ENCODE peak calls at places on chromosomes 16 and 17, in eight cellular contexts. A, I, Z, D, J, M, C and X are unnamed samples.

GRCh38 chr17:17778308-17779014 is 58.3 kb downstream of the SREBF1 start:
- DNase-seq in A (peak), I (no peak), Z (no peak), D (peak), J (no peak), M (no peak), C (no peak), X (no peak)

GRCh38 chr16:16021988-16022682 is 72.7 kb downstream of the ABCC1 start:
- DNase-seq in A (peak), I (peak), Z (no peak), D (peak), J (peak), M (peak), C (no peak), X (no peak)

GRCh38 chr16:87965973-87966667 is 14.9 kb downstream of the BANP start:
- DNase-seq in A (no peak), I (no peak), Z (no peak), D (peak), J (no peak), M (no peak), C (no peak), X (no peak)

GRCh38 chr17:77320501-77321256 is 179.9 kb downstream of the SEC14L1 start:
- DNase-seq in A (peak), I (peak), Z (no peak), D (no peak), J (no peak), M (no peak), C (no peak), X (no peak)

GRCh38 chr17:18105595-18105994 is 3.0 kb upstream of the MYO15A start:
- DNase-seq in A (no peak), I (no peak), Z (no peak), D (no peak), J (no peak), M (no peak), C (no peak), X (no peak)

GRCh38 chr16:69926241-69926640 is 24.9 kb upstream of the CLEC18A start:
- DNase-seq in A (no peak), I (no peak), Z (no peak), D (no peak), J (no peak), M (peak), C (no peak), X (no peak)

GRCh38 chr17:67993998-67994361 is 2.3 kb downstream of the C17orf58 start:
- DNase-seq in A (no peak), I (peak), Z (no peak), D (peak), J (no peak), M (peak), C (no peak), X (peak)

GRCh38 chr16:85259831-85260165 is 147.5 kb upstream of the CIBAR2 start:
- DNase-seq in A (no peak), I (no peak), Z (no peak), D (no peak), J (no peak), M (no peak), C (no peak), X (no peak)

GRCh38 chr17:48513097-48513496 is 17.7 kb downstream of the HOXB1 start:
- DNase-seq in A (no peak), I (no peak), Z (no peak), D (no peak), J (no peak), M (no peak), C (no peak), X (no peak)

GRCh38 chr16:56357291-56357764 is 68.0 kb downstream of the AMFR start:
- DNase-seq in A (peak), I (no peak), Z (no peak), D (peak), J (no peak), M (no peak), C (no peak), X (no peak)

GRCh38 chr16:14616280-14616679 is 13.8 kb downstream of the PARN start:
- DNase-seq in A (no peak), I (no peak), Z (no peak), D (no peak), J (no peak), M (no peak), C (no peak), X (no peak)